ENCODE peak calls at places on chromosomes 11 and 22, in eight cellular contexts. Y, Z, Q, O, M, S, L and E are unnamed samples.

GRCh38 chr22:37162221-37163095 is 12.7 kb upstream of the IL2RB start:
- DNase-seq in Y (no peak), Z (no peak), Q (no peak), O (no peak), M (no peak), S (no peak), L (no peak), E (no peak)

GRCh38 chr11:110319501-110319900 is 23.1 kb upstream of the RDX start:
- DNase-seq in Y (no peak), Z (no peak), Q (no peak), O (no peak), M (no peak), S (no peak), L (no peak), E (no peak)

GRCh38 chr11:88414981-88415391 is 77.5 kb upstream of the CTSC start:
- DNase-seq in Y (no peak), Z (no peak), Q (no peak), O (no peak), M (no peak), S (peak), L (no peak), E (peak)

GRCh38 chr22:19524170-19525115 is at the start of gene CLDN5:
- DNase-seq in Y (no peak), Z (no peak), Q (no peak), O (no peak), M (peak), S (peak), L (no peak), E (no peak)

GRCh38 chr11:78040691-78041379 is 17.8 kb upstream of the KCTD14 start:
- DNase-seq in Y (peak), Z (no peak), Q (peak), O (no peak), M (no peak), S (no peak), L (no peak), E (no peak)

GRCh38 chr11:12901874-12902481 is 107.1 kb upstream of the RASSF10 start:
- DNase-seq in Y (no peak), Z (no peak), Q (peak), O (no peak), M (no peak), S (peak), L (no peak), E (no peak)

GRCh38 chr11:15106201-15106965 is 8.3 kb upstream of the INSC start:
- DNase-seq in Y (no peak), Z (no peak), Q (peak), O (no peak), M (no peak), S (peak), L (peak), E (peak)

GRCh38 chr11:15780837-15781236 is 575.5 kb downstream of the SOX6 start:
- DNase-seq in Y (no peak), Z (no peak), Q (no peak), O (no peak), M (no peak), S (peak), L (no peak), E (no peak)

GRCh38 chr11:11979487-11980117 is 28.8 kb downstream of the DKK3 start:
- DNase-seq in Y (peak), Z (peak), Q (peak), O (no peak), M (no peak), S (peak), L (peak), E (peak)

GRCh38 chr11:132142102-132142501 is 771.7 kb downstream of the NTM start:
- DNase-seq in Y (no peak), Z (no peak), Q (no peak), O (no peak), M (no peak), S (no peak), L (no peak), E (peak)

GRCh38 chr11:78080818-78081495 is 1.3 kb upstream of the NDUFC2 start:
- DNase-seq in Y (no peak), Z (no peak), Q (peak), O (no peak), M (no peak), S (peak), L (no peak), E (no peak)

GRCh38 chr22:48806227-48806781 is 1021.4 kb downstream of the BRD1 start:
- DNase-seq in Y (no peak), Z (no peak), Q (no peak), O (no peak), M (no peak), S (no peak), L (no peak), E (no peak)

GRCh38 chr22:20268350-20269012 is 363 bp upstream of the RTN4R start:
- DNase-seq in Y (peak), Z (no peak), Q (peak), O (peak), M (peak), S (peak), L (no peak), E (no peak)

GRCh38 chr11:131356201-131356600 is 14.2 kb upstream of the NTM start:
- DNase-seq in Y (no peak), Z (no peak), Q (peak), O (no peak), M (no peak), S (peak), L (no peak), E (no peak)

GRCh38 chr22:31272522-31273446 is 19.5 kb downstream of the PIK3IP1 start:
- DNase-seq in Y (peak), Z (no peak), Q (peak), O (peak), M (peak), S (peak), L (no peak), E (peak)

GRCh38 chr11:19328586-19329311 is 88.0 kb upstream of the E2F8 start:
- DNase-seq in Y (no peak), Z (no peak), Q (peak), O (no peak), M (no peak), S (no peak), L (no peak), E (no peak)

GRCh38 chr11:68617925-68618809 is 66.2 kb upstream of the GAL start:
- DNase-seq in Y (no peak), Z (no peak), Q (no peak), O (no peak), M (no peak), S (no peak), L (no peak), E (no peak)

GRCh38 chr11:88484873-88485621 is 147.5 kb upstream of the CTSC start:
- DNase-seq in Y (peak), Z (no peak), Q (peak), O (no peak), M (peak), S (peak), L (no peak), E (peak)

GRCh38 chr11:131749100-131749499 is 378.7 kb downstream of the NTM start:
- DNase-seq in Y (no peak), Z (no peak), Q (peak), O (no peak), M (no peak), S (peak), L (no peak), E (peak)

GRCh38 chr11:78659326-78660319 is 85.0 kb upstream of the NARS2 start:
- DNase-seq in Y (peak), Z (no peak), Q (no peak), O (no peak), M (no peak), S (no peak), L (peak), E (peak)

GRCh38 chr11:121634889-121635288 is 182.1 kb upstream of the SORL1-AS1 start:
- DNase-seq in Y (no peak), Z (no peak), Q (peak), O (no peak), M (no peak), S (peak), L (no peak), E (no peak)

GRCh38 chr22:50676211-50676636 is 3.6 kb downstream of the SHANK3 start:
- DNase-seq in Y (no peak), Z (no peak), Q (no peak), O (no peak), M (no peak), S (no peak), L (peak), E (no peak)

GRCh38 chr11:19938051-19938856 is 222.0 kb downstream of the DBX1 start:
- DNase-seq in Y (peak), Z (no peak), Q (peak), O (no peak), M (peak), S (peak), L (no peak), E (peak)

GRCh38 chr11:116294630-116295029 is 478.2 kb downstream of the BUD13 start:
- DNase-seq in Y (no peak), Z (no peak), Q (no peak), O (no peak), M (no peak), S (peak), L (no peak), E (peak)

GRCh38 chr22:19043111-19044085 is 78.8 kb downstream of the DGCR2 start:
- DNase-seq in Y (no peak), Z (no peak), Q (peak), O (no peak), M (no peak), S (peak), L (no peak), E (no peak)

GRCh38 chr22:28773461-28773867 is 969 bp downstream of the CCDC117 start:
- DNase-seq in Y (no peak), Z (no peak), Q (peak), O (no peak), M (no peak), S (peak), L (no peak), E (peak)

GRCh38 chr22:24367841-24368240 is 59.6 kb upstream of the ADORA2A start:
- DNase-seq in Y (no peak), Z (no peak), Q (peak), O (no peak), M (no peak), S (peak), L (no peak), E (no peak)

GRCh38 chr11:1460396-1460795 is 26.2 kb downstream of the MOB2 start:
- DNase-seq in Y (no peak), Z (peak), Q (peak), O (peak), M (no peak), S (no peak), L (no peak), E (no peak)

GRCh38 chr11:8060801-8061554 is 20.0 kb upstream of the TUB start:
- DNase-seq in Y (no peak), Z (peak), Q (peak), O (no peak), M (no peak), S (peak), L (peak), E (no peak)

GRCh38 chr11:59102259-59102765 is 4.7 kb upstream of the FAM111B start:
- DNase-seq in Y (peak), Z (peak), Q (peak), O (peak), M (peak), S (peak), L (no peak), E (no peak)

GRCh38 chr11:13354335-13354734 is 76.7 kb downstream of the BMAL1 start:
- DNase-seq in Y (no peak), Z (no peak), Q (peak), O (no peak), M (peak), S (no peak), L (no peak), E (no peak)

GRCh38 chr11:119684361-119685072 is 44.5 kb downstream of the NECTIN1 start:
- DNase-seq in Y (peak), Z (no peak), Q (peak), O (no peak), M (no peak), S (peak), L (no peak), E (peak)

GRCh38 chr22:17792854-17793434 is 18.7 kb upstream of the BID start:
- DNase-seq in Y (no peak), Z (no peak), Q (no peak), O (no peak), M (no peak), S (no peak), L (no peak), E (no peak)

GRCh38 chr11:17987826-17988225 is 25.0 kb downstream of the SERGEF start:
- DNase-seq in Y (no peak), Z (no peak), Q (no peak), O (no peak), M (no peak), S (no peak), L (no peak), E (no peak)

DNA sequence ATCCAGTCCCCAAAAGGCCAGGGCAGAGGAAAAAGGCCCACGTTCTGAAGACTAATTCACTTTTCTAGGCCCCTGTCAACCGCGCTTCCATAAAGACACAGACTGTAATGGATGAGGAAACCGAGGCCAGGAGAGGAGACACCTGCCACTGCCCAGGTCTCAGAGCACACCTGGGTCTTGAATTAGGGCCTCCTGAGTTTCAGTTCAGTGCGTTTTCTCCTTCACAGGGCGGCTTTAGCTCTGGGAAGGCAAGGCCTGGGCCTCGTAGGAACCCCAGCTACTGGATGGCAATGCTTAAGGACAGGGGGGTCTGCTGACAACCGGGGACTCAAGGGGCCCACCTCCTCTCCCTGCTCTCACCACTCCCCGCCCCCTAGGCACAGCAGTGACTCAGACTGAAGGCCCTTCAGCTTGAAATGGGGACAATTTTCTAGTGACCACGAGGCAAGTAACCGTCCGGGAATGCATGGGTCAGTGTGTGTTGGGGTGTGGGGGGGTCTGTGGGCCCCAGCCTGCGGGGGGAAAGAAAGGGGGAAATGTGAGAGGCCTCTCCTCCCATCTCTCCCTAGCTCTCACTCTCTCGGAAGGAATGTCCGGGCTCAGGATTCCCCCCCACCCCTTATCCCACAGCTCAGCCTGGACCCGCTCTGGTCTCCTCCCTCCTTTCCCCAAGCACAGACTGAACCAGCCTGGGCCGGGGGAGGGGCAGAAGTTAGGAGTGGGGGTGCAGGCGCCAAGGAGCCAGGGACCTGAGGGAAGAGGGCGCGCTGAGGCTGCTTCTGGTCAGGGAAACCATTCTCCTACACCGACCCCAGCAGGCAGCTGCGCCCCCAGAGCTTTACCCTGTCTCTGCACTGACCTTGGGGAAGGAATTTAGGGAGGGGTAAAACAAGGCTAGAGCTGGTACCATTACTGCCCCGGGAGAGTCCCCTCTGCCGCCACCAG is 17.2 kb downstream of the CREB3L1 start:
- DNase-seq in Y (no peak), Z (no peak), Q (peak), O (no peak), M (peak), S (peak), L (no peak), E (no peak)
- TF ChIP-seq CTCF in Y (no peak), Z (no peak), Q (no peak), O (no peak), M (no peak), S (no peak), L (no peak), E (no peak)

DNA sequence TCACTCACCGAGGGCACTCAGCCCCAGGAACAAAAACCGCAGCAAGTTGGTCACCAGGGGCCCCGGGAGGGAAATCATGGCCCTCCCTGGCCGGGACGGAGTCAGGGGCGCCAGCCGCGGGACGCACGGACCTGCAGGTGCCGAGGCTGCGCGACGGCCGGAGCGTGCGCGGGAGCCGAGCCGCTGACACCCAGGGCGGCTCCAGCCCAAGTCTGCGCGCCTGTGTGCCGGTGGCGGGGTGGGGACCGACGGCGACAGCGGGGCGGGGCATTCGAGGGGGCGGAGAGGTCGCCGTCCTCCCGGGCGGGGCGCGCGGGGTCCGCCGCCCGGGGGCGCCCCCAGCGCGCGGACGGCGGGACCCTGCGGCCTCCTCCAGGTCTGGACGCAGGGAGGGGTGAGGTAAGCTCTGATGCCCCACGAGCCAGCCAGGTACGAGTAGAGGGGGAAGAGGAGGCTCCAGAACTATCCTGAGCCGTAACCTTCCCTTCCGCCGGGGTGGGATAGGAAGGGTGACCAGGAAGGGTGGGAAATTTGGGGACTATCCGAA is at the start of gene ESAM:
- DNase-seq in Y (no peak), Z (no peak), Q (no peak), O (peak), M (peak), S (no peak), L (peak), E (no peak)
- TF ChIP-seq CTCF in Y (no peak), Z (no peak), Q (no peak), O (no peak), M (no peak), S (no peak), L (no peak), E (no peak)

DNA sequence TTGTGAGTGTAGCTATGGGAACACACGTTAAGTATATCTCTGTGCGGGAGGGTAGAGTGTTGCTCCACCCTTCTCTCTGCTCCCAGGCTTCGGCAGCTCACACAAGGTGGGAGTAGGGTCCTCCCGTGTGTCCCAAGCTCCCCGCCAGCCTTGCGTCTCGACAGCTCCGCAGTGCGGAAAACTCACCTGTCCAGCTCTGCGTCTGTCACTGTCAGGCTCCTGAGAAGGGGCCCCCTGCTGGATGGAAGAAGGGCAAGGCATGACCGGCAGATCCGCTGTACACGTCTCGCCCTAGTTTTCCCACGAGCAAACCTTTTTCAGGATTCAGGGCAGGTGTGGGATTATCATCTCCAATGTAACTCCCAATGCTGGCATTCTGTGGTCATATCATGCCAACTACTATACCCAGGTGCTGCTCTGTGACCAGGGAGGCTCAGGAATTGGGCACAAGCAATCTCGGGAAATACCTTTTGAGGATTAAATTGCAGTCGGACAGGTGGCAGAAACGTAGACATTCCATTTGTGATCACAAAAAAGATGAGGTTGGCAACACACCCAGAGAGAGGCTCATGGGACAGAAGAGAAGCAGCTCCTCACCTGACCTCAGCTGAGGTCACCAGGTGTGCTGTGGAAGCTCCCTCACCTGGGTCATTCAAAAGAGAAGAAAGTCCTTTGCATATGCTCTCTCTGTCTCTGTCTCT is 314.0 kb upstream of the B3GAT1 start:
- DNase-seq in Y (no peak), Z (no peak), Q (no peak), O (no peak), M (peak), S (no peak), L (no peak), E (no peak)
- TF ChIP-seq CTCF in Y (peak), Z (peak), Q (no peak), O (no peak), M (no peak), S (no peak), L (no peak), E (peak)

GRCh38 chr22:26394787-26395186 is 34.3 kb upstream of the ASPHD2 start:
- DNase-seq in Y (no peak), Z (no peak), Q (no peak), O (no peak), M (no peak), S (no peak), L (no peak), E (no peak)

GRCh38 chr22:26395926-26396325 is 33.1 kb upstream of the ASPHD2 start:
- DNase-seq in Y (no peak), Z (no peak), Q (no peak), O (no peak), M (no peak), S (no peak), L (no peak), E (no peak)

GRCh38 chr22:26389125-26389524 is 39.9 kb upstream of the ASPHD2 start:
- DNase-seq in Y (no peak), Z (no peak), Q (no peak), O (no peak), M (no peak), S (no peak), L (no peak), E (no peak)

GRCh38 chr22:26391623-26392022 is 37.4 kb upstream of the ASPHD2 start:
- DNase-seq in Y (no peak), Z (no peak), Q (no peak), O (no peak), M (no peak), S (no peak), L (no peak), E (no peak)

DNA sequence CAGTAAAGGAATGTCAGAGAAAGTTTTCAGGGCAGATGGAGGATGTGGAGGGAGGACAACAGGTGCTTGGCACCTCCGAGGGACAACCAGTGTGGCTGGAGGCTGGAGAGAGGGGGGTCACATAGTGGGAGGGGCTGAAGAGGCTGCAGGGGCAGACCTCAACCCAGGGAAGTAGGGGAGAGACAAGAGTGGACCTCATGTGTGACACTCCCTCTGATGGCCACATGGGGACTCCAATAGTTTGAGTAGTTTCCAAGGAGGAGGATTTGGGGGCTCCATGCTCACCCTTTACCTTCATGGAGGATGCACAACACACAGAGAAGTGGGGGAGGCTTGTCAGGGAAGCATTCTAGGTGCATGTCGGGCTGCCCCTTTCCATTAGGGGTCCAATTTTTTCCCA is 35.1 kb upstream of the ASPHD2 start:
- DNase-seq in Y (no peak), Z (no peak), Q (no peak), O (no peak), M (no peak), S (no peak), L (no peak), E (no peak)
- TF ChIP-seq CTCF in Y (no peak), Z (no peak), Q (peak), O (no peak), M (peak), S (peak), L (no peak), E (no peak)